ENCODE peak calls at places on chromosomes 1 and 21, in four cellular contexts. One of them, this sample, is unnamed.

GRCh38 chr21:26948194-26948593 is 18.7 kb downstream of the ADAMTS5 start:
- DNase-seq in AG04450: no peak
- DNase-seq in GM12878: no peak
- DNase-seq in left lung: no peak
- DNase-seq in this sample: no peak

GRCh38 chr1:229625893-229626831 is at the start of the genes TAF5L and URB2:
- DNase-seq in GM12878: peak; percentile 38
- DNase-seq in AG04450: peak; percentile 65
- DNase-seq in left lung: peak; percentile 88
- DNase-seq in this sample: peak; percentile 94

GRCh38 chr1:204074274-204075115 is 1.6 kb downstream of the SOX13 start:
- DNase-seq in GM12878: no peak
- DNase-seq in AG04450: no peak
- DNase-seq in left lung: peak; percentile 73
- DNase-seq in this sample: no peak

GRCh38 chr1:245401881-245402598 is 247.3 kb downstream of the KIF26B start:
- DNase-seq in left lung: no peak
- DNase-seq in GM12878: no peak
- DNase-seq in AG04450: no peak
- DNase-seq in this sample: no peak

GRCh38 chr1:203743101-203743501 is 21.9 kb upstream of the LAX1 start:
- DNase-seq in AG04450: no peak
- DNase-seq in GM12878: no peak
- DNase-seq in left lung: no peak
- DNase-seq in this sample: no peak

GRCh38 chr1:107795994-107796393 is 169.0 kb downstream of the VAV3 start:
- DNase-seq in GM12878: no peak
- DNase-seq in left lung: no peak
- DNase-seq in AG04450: no peak
- DNase-seq in this sample: no peak

GRCh38 chr1:112380356-112380755 is 15.7 kb upstream of the CTTNBP2NL start:
- DNase-seq in AG04450: no peak
- DNase-seq in GM12878: no peak
- DNase-seq in left lung: no peak
- DNase-seq in this sample: no peak

GRCh38 chr1:2606806-2607680 is 20.5 kb downstream of the PRXL2B start:
- DNase-seq in left lung: no peak
- DNase-seq in GM12878: no peak
- DNase-seq in AG04450: no peak
- DNase-seq in this sample: no peak

GRCh38 chr1:223258751-223259177 is 105.2 kb downstream of the SUSD4 start:
- DNase-seq in left lung: no peak
- DNase-seq in GM12878: no peak
- DNase-seq in AG04450: peak; percentile 13
- DNase-seq in this sample: no peak

GRCh38 chr1:225415307-225415706 is 12.5 kb downstream of the LBR start:
- DNase-seq in AG04450: no peak
- DNase-seq in GM12878: no peak
- DNase-seq in left lung: no peak
- DNase-seq in this sample: no peak

GRCh38 chr1:115364776-115365155 is 26.7 kb upstream of the NGF start:
- DNase-seq in AG04450: no peak
- DNase-seq in left lung: no peak
- DNase-seq in GM12878: no peak
- DNase-seq in this sample: no peak

GRCh38 chr1:228344631-228345072 is 62.0 kb downstream of the TRIM11 start:
- DNase-seq in AG04450: no peak
- DNase-seq in GM12878: no peak
- DNase-seq in left lung: no peak
- DNase-seq in this sample: no peak

GRCh38 chr1:78370356-78370755 is 120.4 kb upstream of the PTGFR start:
- DNase-seq in AG04450: peak; percentile 11
- DNase-seq in GM12878: no peak
- DNase-seq in left lung: no peak
- DNase-seq in this sample: peak; percentile 59

GRCh38 chr21:32538147-32538792 is 47.1 kb downstream of the TCP10L start:
- DNase-seq in GM12878: no peak
- DNase-seq in left lung: no peak
- DNase-seq in AG04450: no peak
- DNase-seq in this sample: no peak

GRCh38 chr1:58352476-58353092 is 193.9 kb downstream of the OMA1 start:
- DNase-seq in AG04450: no peak
- DNase-seq in GM12878: no peak
- DNase-seq in left lung: no peak
- DNase-seq in this sample: no peak

GRCh38 chr1:24275510-24275909 is 43.6 kb upstream of the GRHL3 start:
- DNase-seq in AG04450: no peak
- DNase-seq in left lung: no peak
- DNase-seq in GM12878: no peak
- DNase-seq in this sample: no peak

GRCh38 chr21:24045775-24046215 is 1561.5 kb downstream of the MRPL39 start:
- DNase-seq in AG04450: peak; percentile 94
- DNase-seq in GM12878: no peak
- DNase-seq in left lung: peak; percentile 46
- DNase-seq in this sample: peak; percentile 28

GRCh38 chr1:98289296-98289695 is 368.5 kb upstream of the DPYD start:
- DNase-seq in left lung: no peak
- DNase-seq in GM12878: no peak
- DNase-seq in AG04450: no peak
- DNase-seq in this sample: no peak

GRCh38 chr1:53091841-53092645 is 30.0 kb downstream of the PODN start:
- DNase-seq in GM12878: no peak
- DNase-seq in AG04450: no peak
- DNase-seq in left lung: peak; percentile 46
- DNase-seq in this sample: no peak

GRCh38 chr1:86453664-86454063 is 15.1 kb upstream of the CLCA1 start:
- DNase-seq in left lung: no peak
- DNase-seq in AG04450: no peak
- DNase-seq in GM12878: no peak
- DNase-seq in this sample: no peak

GRCh38 chr1:37998089-37998808 is 7.1 kb downstream of the FHL3 start:
- DNase-seq in GM12878: no peak
- DNase-seq in left lung: no peak
- DNase-seq in AG04450: no peak
- DNase-seq in this sample: no peak

GRCh38 chr1:153663211-153663610 is 4.7 kb downstream of the SNAPIN start:
- DNase-seq in left lung: no peak
- DNase-seq in GM12878: no peak
- DNase-seq in AG04450: no peak
- DNase-seq in this sample: no peak

GRCh38 chr1:28439320-28439719 is 66.5 kb upstream of the RCC1 start:
- DNase-seq in AG04450: no peak
- DNase-seq in left lung: no peak
- DNase-seq in GM12878: no peak
- DNase-seq in this sample: no peak

GRCh38 chr1:28437924-28438699 is 67.7 kb upstream of the RCC1 start:
- DNase-seq in GM12878: no peak
- DNase-seq in AG04450: peak; percentile 90
- DNase-seq in left lung: peak; percentile 87
- DNase-seq in this sample: peak; percentile 18

GRCh38 chr1:28436211-28436769 is 66.8 kb downstream of the PHACTR4 start:
- DNase-seq in GM12878: no peak
- DNase-seq in AG04450: no peak
- DNase-seq in left lung: no peak
- DNase-seq in this sample: no peak

GRCh38 chr1:28441674-28442073 is 64.2 kb upstream of the RCC1 start:
- DNase-seq in GM12878: no peak
- DNase-seq in left lung: no peak
- DNase-seq in AG04450: no peak
- DNase-seq in this sample: no peak

DNA sequence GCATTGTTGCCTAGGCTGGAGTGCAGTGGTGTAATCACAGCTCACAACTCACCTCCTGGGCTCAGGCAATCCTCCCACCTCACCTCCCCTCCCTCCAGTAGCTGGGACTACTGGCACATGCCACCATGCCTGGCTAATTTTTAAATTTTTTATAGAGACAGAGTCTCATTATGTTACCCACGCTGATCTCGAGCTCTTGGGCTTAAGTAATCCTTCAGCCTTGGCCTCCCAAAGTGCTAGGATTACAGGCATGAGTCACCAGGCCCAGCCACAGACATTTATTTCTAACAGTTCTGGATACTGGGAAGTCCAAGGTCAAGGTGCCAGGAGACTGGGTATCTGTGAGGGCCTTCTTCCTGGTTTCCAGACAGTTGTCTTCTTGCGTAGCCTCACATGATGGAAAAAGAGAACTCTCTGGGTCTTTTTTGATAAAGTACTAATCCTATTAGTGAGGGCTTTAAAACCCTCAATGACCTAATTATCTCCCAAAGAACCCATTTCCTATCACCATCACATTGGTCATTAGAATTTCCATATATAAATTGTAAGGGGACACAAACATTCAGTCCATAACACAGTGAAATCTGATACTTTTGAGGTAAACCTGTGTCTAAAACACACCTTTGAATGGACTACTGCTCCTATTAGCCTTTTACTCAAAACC is 67.9 kb downstream of the PHACTR4 start:
- DNase-seq in GM12878: no peak
- DNase-seq in left lung: peak; percentile 37
- DNase-seq in AG04450: no peak
- DNase-seq in this sample: no peak
- H3K4me3 ChIP-seq in GM12878: no peak overlapping the region
- H3K4me3 ChIP-seq in left lung: peak overlapping the region; percentile 42
- H3K4me3 ChIP-seq in AG04450: peak overlapping the region; percentile 20
- H3K4me3 ChIP-seq in this sample: no peak overlapping the region

GRCh38 chr21:34987673-34988072 is 61.4 kb downstream of the RUNX1 start:
- DNase-seq in AG04450: no peak
- DNase-seq in left lung: no peak
- DNase-seq in GM12878: no peak
- DNase-seq in this sample: no peak
- TF ChIP-seq CTCF in AG04450: no peak
- TF ChIP-seq CTCF in left lung: no peak
- TF ChIP-seq CTCF in GM12878: no peak
- TF ChIP-seq CTCF in this sample: no peak

DNA sequence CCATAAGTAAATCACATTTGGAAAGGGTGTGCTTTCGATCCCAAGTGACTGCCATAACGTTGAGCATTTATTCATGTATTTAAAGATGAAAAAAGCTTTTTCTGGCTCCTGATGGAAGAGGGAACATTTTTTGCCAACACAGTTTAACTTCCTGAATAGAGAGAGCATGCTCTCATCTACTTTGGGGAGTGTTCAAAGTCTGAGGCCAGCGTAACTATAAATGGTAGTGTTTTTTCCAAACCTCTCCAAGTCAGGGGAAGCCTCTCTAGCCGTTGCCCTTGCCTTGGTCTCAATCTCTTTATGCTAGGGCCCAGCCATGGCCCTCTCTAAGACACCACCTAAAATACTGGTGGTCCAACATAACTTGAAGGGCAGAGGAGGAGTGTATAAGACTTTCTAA is 55.7 kb downstream of the GNG12 start:
- DNase-seq in left lung: no peak
- DNase-seq in GM12878: no peak
- DNase-seq in AG04450: no peak
- DNase-seq in this sample: no peak
- H3K4me3 ChIP-seq in left lung: no peak overlapping the region
- H3K4me3 ChIP-seq in GM12878: no peak overlapping the region
- H3K4me3 ChIP-seq in AG04450: no peak overlapping the region
- H3K4me3 ChIP-seq in this sample: no peak overlapping the region

DNA sequence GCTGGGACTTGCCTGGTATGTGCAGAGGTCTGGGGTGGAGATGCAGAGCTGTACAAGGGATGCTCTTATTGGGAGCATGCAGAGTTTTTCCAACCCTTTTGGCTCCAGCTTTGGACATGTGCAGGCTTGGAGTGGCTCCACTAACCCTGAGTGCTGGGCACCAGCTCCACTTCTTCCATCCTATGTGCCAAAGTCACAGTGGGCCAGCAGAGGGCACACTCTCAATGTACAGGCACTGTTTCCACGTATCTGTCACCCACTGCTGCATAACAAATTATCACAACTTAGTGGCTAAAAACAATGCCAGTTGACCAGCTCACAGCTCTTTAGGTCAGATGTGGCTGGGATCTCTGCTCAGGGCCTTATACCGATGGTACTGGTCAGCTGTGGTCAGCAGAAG is 631.8 kb downstream of the AJAP1 start:
- DNase-seq in left lung: no peak
- DNase-seq in AG04450: no peak
- DNase-seq in GM12878: no peak
- DNase-seq in this sample: no peak
- TF ChIP-seq CTCF in left lung: no peak
- TF ChIP-seq CTCF in AG04450: no peak
- TF ChIP-seq CTCF in GM12878: peak; percentile 21
- TF ChIP-seq CTCF in this sample: peak; percentile 30

GRCh38 chr1:35932941-35933340 is 2.0 kb downstream of the AGO3 start:
- DNase-seq in left lung: no peak
- DNase-seq in GM12878: no peak
- DNase-seq in AG04450: no peak
- DNase-seq in this sample: no peak
- H3K4me3 ChIP-seq in left lung: no peak overlapping the region
- H3K4me3 ChIP-seq in GM12878: peak overlapping the region; percentile 97
- H3K4me3 ChIP-seq in AG04450: no peak overlapping the region
- H3K4me3 ChIP-seq in this sample: no peak overlapping the region

DNA sequence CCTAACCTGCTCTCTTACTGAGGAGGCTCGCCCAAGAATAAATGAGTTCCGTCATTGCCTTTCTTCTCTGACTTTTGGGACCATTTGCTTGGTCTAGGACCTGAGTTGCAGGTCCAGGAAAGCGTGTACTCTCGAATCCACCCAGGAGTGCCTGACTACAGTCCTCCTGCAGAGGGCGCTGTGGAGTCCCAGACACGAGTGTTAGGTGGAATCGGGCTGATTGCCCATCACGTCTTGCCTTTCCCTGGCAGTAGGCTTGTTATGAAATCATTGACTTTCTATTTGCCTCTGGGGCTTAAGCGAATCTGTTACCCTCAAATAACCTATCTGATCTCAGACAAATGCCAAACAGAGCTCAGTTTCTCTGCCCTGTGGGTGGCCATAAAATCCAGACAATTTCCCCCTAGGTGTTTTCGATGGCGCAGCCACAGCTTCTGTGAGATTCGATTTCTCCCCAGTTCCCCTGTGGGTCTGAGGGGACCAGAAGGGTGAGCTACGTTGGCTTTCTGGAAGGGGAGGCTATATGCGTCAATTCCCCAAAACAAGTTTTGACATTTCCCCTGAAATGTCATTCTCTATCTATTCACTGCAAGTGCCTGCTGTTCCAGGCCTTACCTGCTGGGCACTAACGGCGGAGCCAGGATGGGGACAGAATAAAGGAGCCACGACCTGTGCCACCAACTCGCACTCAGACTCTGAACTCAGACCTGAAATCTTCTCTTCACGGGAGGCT is at the start of gene IL20:
- DNase-seq in GM12878: peak; percentile 31
- DNase-seq in left lung: peak; percentile 85
- DNase-seq in AG04450: peak; percentile 50
- DNase-seq in this sample: peak; percentile 73
- TF ChIP-seq CTCF in GM12878: peak; percentile 95
- TF ChIP-seq CTCF in left lung: peak; percentile 85
- TF ChIP-seq CTCF in AG04450: peak; percentile 90
- TF ChIP-seq CTCF in this sample: peak; percentile 93